ENCODE peak calls at places on chromosomes 12 and 14, in seven cellular contexts. One of them, this sample, is unnamed.

GRCh38 chr12:20497707-20498106 is 129.4 kb downstream of the PDE3A start:
- DNase-seq in amniotic stem cell: no peak
- DNase-seq in foreskin fibroblast: no peak
- DNase-seq in mesendoderm: no peak
- DNase-seq in AG08395: no peak
- DNase-seq in fibroblast of mammary gland: no peak
- DNase-seq in EL: no peak
- DNase-seq in this sample: no peak

GRCh38 chr12:78403136-78403535 is 461.4 kb upstream of the SYT1 start:
- DNase-seq in amniotic stem cell: no peak
- DNase-seq in foreskin fibroblast: peak; percentile 80
- DNase-seq in mesendoderm: no peak
- DNase-seq in AG08395: peak; percentile 51
- DNase-seq in fibroblast of mammary gland: peak; percentile 82
- DNase-seq in EL: peak; percentile 86
- DNase-seq in this sample: peak; percentile 51

GRCh38 chr12:101671157-101671791 is 26.2 kb upstream of the CHPT1 start:
- DNase-seq in amniotic stem cell: no peak
- DNase-seq in foreskin fibroblast: no peak
- DNase-seq in mesendoderm: no peak
- DNase-seq in AG08395: no peak
- DNase-seq in fibroblast of mammary gland: no peak
- DNase-seq in EL: no peak
- DNase-seq in this sample: no peak

GRCh38 chr12:131943876-131944275 is 5.9 kb upstream of the EP400 start:
- DNase-seq in amniotic stem cell: no peak
- DNase-seq in foreskin fibroblast: no peak
- DNase-seq in mesendoderm: no peak
- DNase-seq in AG08395: no peak
- DNase-seq in fibroblast of mammary gland: no peak
- DNase-seq in EL: no peak
- DNase-seq in this sample: no peak

GRCh38 chr14:63200035-63200740 is 4.1 kb upstream of the RHOJ start:
- DNase-seq in amniotic stem cell: no peak
- DNase-seq in foreskin fibroblast: no peak
- DNase-seq in mesendoderm: no peak
- DNase-seq in AG08395: no peak
- DNase-seq in fibroblast of mammary gland: peak; percentile 5
- DNase-seq in EL: no peak
- DNase-seq in this sample: no peak

GRCh38 chr14:71833476-71833875 is 98.8 kb upstream of the RGS6 start:
- DNase-seq in amniotic stem cell: no peak
- DNase-seq in foreskin fibroblast: no peak
- DNase-seq in mesendoderm: no peak
- DNase-seq in AG08395: no peak
- DNase-seq in fibroblast of mammary gland: no peak
- DNase-seq in EL: no peak
- DNase-seq in this sample: no peak

GRCh38 chr12:92020983-92021664 is 124.5 kb downstream of the BTG1 start:
- DNase-seq in amniotic stem cell: no peak
- DNase-seq in foreskin fibroblast: no peak
- DNase-seq in mesendoderm: no peak
- DNase-seq in AG08395: no peak
- DNase-seq in fibroblast of mammary gland: no peak
- DNase-seq in EL: no peak
- DNase-seq in this sample: no peak

GRCh38 chr14:104895786-104896642 is 28.7 kb upstream of the PLD4 start:
- DNase-seq in amniotic stem cell: no peak
- DNase-seq in foreskin fibroblast: no peak
- DNase-seq in mesendoderm: no peak
- DNase-seq in AG08395: no peak
- DNase-seq in fibroblast of mammary gland: no peak
- DNase-seq in EL: no peak
- DNase-seq in this sample: peak; percentile 69

GRCh38 chr12:132319359-132319950 is 9.9 kb downstream of the GALNT9 start:
- DNase-seq in amniotic stem cell: no peak
- DNase-seq in foreskin fibroblast: no peak
- DNase-seq in mesendoderm: no peak
- DNase-seq in AG08395: no peak
- DNase-seq in fibroblast of mammary gland: no peak
- DNase-seq in EL: no peak
- DNase-seq in this sample: peak; percentile 88

GRCh38 chr14:77026930-77027537 is 1.5 kb downstream of the IRF2BPL start:
- DNase-seq in amniotic stem cell: no peak
- DNase-seq in foreskin fibroblast: no peak
- DNase-seq in mesendoderm: peak; percentile 82
- DNase-seq in AG08395: no peak
- DNase-seq in fibroblast of mammary gland: peak; percentile 58
- DNase-seq in EL: peak; percentile 62
- DNase-seq in this sample: peak; percentile 95

This sample was measured in osteoblast.